ENCODE peak calls at places on chromosomes 1 and 21, in nine cellular contexts. G, W, P, I, M, K, Q, V and E are unnamed samples. For H3K27me3, the result is how much of the 10 kb centered on the place peaks cover.

GRCh38 chr1:155379180-155379876 is 58.6 kb downstream of the RUSC1 start:
- DNase-seq in G (no peak), W (no peak), P (no peak), I (peak), M (no peak), K (no peak), Q (no peak), V (no peak), E (no peak)

GRCh38 chr1:68322096-68322495 is 89.8 kb upstream of the WLS start:
- DNase-seq in G (no peak), W (no peak), P (no peak), I (no peak), M (no peak), K (no peak), Q (no peak), V (no peak), E (no peak)

GRCh38 chr1:92886886-92887419 is 55.1 kb downstream of the RPL5 start:
- DNase-seq in G (no peak), W (no peak), P (no peak), I (no peak), M (peak), K (no peak), Q (peak), V (no peak), E (peak)

GRCh38 chr1:109198745-109199144 is 15.0 kb upstream of the SARS1 start:
- DNase-seq in G (no peak), W (no peak), P (no peak), I (peak), M (no peak), K (no peak), Q (peak), V (no peak), E (no peak)

GRCh38 chr1:168467452-168467851 is 76.3 kb downstream of the XCL2 start:
- DNase-seq in G (no peak), W (no peak), P (no peak), I (peak), M (no peak), K (no peak), Q (no peak), V (no peak), E (no peak)

GRCh38 chr1:6113116-6113515 is 67.0 kb downstream of the CHD5 start:
- DNase-seq in G (no peak), W (no peak), P (no peak), I (no peak), M (no peak), K (no peak), Q (no peak), V (no peak), E (no peak)

GRCh38 chr1:14956579-14957195 is 196.9 kb upstream of the TMEM51 start:
- DNase-seq in G (no peak), W (no peak), P (no peak), I (no peak), M (no peak), K (no peak), Q (no peak), V (no peak), E (no peak)

GRCh38 chr1:26771643-26772321 is 16.0 kb upstream of the PIGV start:
- DNase-seq in G (no peak), W (peak), P (no peak), I (peak), M (no peak), K (no peak), Q (peak), V (peak), E (no peak)

GRCh38 chr1:112950426-112950825 is 5.6 kb downstream of the SLC16A1 start:
- DNase-seq in G (no peak), W (no peak), P (no peak), I (no peak), M (no peak), K (no peak), Q (no peak), V (no peak), E (no peak)

GRCh38 chr1:9884805-9885204 is 25.3 kb downstream of the CTNNBIP1 start:
- DNase-seq in G (no peak), W (no peak), P (no peak), I (no peak), M (no peak), K (no peak), Q (no peak), V (no peak), E (no peak)

GRCh38 chr1:152107289-152107983 is 7.8 kb downstream of the TCHH start:
- DNase-seq in G (peak), W (no peak), P (no peak), I (no peak), M (no peak), K (no peak), Q (no peak), V (no peak), E (no peak)

GRCh38 chr1:208691012-208691411 is 446.8 kb upstream of the PLXNA2 start:
- DNase-seq in G (no peak), W (no peak), P (no peak), I (no peak), M (no peak), K (no peak), Q (no peak), V (no peak), E (no peak)

GRCh38 chr21:27513825-27514224 is 546.9 kb upstream of the ADAMTS5 start:
- DNase-seq in G (no peak), W (no peak), P (no peak), I (no peak), M (no peak), K (no peak), Q (no peak), V (no peak), E (no peak)

DNA sequence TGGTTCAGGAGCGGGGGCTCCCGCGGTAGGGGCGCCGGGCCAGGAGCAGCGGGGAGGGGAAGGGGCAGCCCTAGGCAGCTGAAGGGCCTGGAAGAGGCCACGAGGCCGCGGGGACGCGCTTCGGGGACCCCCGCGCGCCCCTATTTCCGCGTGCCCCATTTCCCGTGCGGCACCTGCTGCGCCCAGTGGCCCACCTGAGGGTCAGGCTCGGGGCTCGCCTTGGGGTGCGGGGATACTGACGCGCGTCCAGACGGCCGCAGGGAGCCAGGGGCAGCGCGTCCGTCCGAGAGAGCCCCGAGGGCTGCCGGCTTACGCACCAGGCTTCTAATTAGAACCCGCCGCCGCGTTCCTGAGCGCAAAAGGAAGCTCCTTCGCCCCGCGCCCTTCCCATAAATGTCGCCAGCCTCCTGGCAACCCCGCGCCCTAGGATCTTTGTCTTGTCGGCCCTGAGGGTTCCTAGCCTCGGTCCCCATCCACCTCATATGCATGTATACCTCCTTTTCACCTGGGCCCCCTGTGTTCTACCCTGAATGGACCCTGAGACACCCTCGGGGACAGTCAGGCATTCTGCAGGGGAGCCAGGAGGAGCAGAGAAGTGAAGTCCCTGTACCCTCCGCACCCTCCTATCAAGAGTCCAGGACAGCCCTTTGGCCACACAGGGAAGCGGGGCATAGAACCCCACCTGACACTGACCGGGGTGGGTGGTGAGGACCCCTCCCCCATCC is 1.8 kb downstream of the WNT3A start:
- DNase-seq in G (no peak), W (peak), P (peak), I (no peak), M (no peak), K (no peak), Q (no peak), V (no peak), E (no peak)
- H3K27me3 ChIP-seq in G (half or more), W (under half), P (half or more), I (under half), M (under half), K (half or more), Q (under half), V (half or more), E (under half)

DNA sequence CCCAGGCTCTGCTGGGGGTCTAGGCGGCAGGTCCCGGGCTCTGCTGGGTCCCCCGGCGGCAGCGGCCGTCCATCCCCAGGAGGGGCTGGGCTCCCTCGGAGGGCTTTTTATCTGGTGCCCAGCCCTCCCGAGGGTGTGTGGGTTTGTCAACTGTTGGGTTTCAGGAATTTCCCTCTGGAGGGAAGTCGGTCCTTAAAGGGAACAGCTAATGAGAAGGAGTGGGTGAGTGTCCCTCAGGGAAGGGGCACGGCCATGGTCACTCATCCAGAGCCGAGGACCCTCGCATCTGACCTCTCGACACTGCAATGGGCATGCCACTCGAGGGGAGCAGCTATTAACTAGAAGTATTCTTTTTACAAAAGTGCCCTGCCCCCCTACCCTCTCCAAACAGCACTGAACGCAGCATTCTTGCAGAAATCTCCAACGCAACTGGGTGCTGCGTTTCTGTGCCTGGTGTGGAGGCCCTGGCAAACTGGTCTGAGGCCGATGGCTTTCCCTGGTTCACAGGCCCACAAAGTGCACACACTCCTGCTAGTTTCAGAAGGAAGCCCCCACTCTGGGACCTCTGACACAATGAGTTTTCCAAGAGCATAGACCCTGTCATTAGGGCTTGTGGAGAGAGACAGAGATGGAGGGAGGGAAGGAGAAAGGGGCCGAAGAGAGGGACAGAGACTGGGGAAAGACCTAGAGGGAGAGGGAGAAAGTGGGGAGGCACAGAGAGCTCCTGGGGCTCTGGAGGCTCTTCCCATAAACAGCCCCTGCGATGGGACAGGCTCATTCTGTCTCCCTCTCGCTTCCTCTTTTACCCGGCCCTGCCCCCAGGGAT is 1.0 kb upstream of the TSPEAR start:
- DNase-seq in G (peak), W (peak), P (no peak), I (no peak), M (no peak), K (no peak), Q (no peak), V (no peak), E (no peak)
- H3K27me3 ChIP-seq in G (under half), W (under half), P (half or more), I (half or more), M (under half), K (half or more), Q (under half), V (half or more), E (under half)

GRCh38 chr21:38663282-38663681 is 142.4 kb upstream of the ETS2 start:
- DNase-seq in G (no peak), W (no peak), P (no peak), I (no peak), M (no peak), K (no peak), Q (no peak), V (no peak), E (no peak)
- H3K27me3 ChIP-seq in G (under half), W (under half), P (under half), I (half or more), M (under half), K (half or more), Q (under half), V (under half), E (under half)

DNA sequence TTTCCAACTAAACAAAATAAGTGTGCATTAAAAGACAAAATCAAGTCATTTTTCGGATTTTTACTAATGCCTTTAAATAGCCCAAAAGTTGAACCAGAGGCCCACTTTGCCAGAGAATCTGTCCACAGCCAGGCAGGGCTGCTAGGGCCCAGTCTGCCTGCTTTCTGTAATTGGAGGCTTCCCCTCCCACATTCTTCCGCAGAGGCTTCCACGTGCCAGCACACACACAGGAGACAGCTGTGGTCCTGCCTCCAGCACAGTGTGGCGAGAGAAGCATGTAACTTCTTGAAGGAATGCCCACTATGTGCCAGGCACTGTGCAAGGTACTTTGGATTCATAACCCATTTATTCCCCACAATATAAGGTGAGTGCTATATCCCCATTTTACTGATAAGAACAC is 11.3 kb upstream of the PDZK1IP1 start:
- DNase-seq in G (no peak), W (no peak), P (no peak), I (peak), M (no peak), K (no peak), Q (no peak), V (no peak), E (no peak)
- H3K27me3 ChIP-seq in G (under half), W (under half), P (under half), I (under half), M (under half), K (under half), Q (under half), V (under half), E (under half)

GRCh38 chr1:91174734-91175133 is 152.9 kb upstream of the ZNF644 start:
- DNase-seq in G (no peak), W (no peak), P (no peak), I (no peak), M (no peak), K (no peak), Q (no peak), V (no peak), E (no peak)

GRCh38 chr1:91170571-91170970 is 148.7 kb upstream of the ZNF644 start:
- DNase-seq in G (no peak), W (no peak), P (no peak), I (no peak), M (no peak), K (no peak), Q (no peak), V (no peak), E (no peak)

GRCh38 chr1:91173379-91173890 is 151.6 kb upstream of the ZNF644 start:
- DNase-seq in G (no peak), W (no peak), P (no peak), I (no peak), M (no peak), K (no peak), Q (no peak), V (no peak), E (no peak)

GRCh38 chr1:91176250-91176649 is 154.4 kb upstream of the ZNF644 start:
- DNase-seq in G (no peak), W (no peak), P (no peak), I (no peak), M (no peak), K (no peak), Q (no peak), V (no peak), E (no peak)

DNA sequence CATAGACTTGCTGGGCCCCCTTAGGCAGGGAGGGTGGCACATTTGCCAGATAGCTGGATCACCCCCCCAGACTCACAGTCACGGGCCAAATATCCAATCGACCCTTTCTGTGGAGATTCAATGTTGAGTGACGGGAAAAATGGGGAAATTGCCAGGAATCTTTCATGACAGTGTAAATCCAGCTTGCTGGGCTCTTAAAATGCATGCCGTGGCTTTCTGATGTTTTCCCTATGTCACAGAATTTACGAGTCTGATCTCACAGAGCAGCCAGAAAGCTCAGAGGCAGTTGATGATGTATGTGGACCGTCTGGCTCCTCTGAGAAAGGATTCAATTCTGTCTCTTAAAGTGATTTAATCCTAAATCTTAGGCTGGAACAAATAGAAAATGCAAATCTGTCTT is 150.1 kb upstream of the ZNF644 start:
- DNase-seq in G (no peak), W (no peak), P (no peak), I (no peak), M (no peak), K (no peak), Q (no peak), V (no peak), E (no peak)
- H3K27me3 ChIP-seq in G (under half), W (under half), P (under half), I (under half), M (under half), K (under half), Q (under half), V (under half), E (under half)

DNA sequence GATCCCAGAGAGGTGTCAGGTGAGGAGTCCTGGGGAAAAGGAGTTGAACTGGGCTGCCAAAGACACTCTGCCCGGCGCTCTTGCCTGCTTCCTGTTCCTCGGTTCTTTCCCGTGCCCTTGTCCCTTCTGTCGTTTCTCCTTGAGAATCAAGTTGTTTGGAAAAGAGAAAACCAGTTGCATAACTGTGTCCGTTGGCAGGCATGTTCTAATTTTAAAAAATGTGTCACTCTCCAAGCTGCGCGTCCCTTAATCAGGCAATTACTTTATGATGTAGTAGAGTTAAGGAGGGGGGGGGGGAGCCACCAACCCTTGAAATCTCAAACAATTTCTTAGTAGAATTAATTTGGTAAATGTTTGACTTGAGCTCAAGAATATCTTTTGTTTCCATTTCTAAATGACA is 105.9 kb upstream of the IGSF21 start:
- DNase-seq in G (no peak), W (no peak), P (no peak), I (no peak), M (no peak), K (no peak), Q (no peak), V (no peak), E (no peak)
- H3K27me3 ChIP-seq in G (under half), W (under half), P (under half), I (under half), M (under half), K (half or more), Q (under half), V (half or more), E (under half)